ENCODE peak calls at places on chromosome 7, in six cellular contexts. R is PC-9, L is thoracic aorta, H is BE2C, Q is glutamatergic neuron, P is upper lobe of right lung. U is an unnamed sample.

GRCh38 chr7:18700147-18700546 is 204.6 kb downstream of the HDAC9 start:
- DNase-seq in P (no peak), Q (peak; percentile 48), H (peak; percentile 24), R (no peak), L (no peak), U (no peak)

GRCh38 chr7:158394936-158395335 is 192.7 kb downstream of the PTPRN2 start:
- DNase-seq in P (peak; percentile 76), L (no peak), Q (peak; percentile 83), R (no peak), H (peak; percentile 63), U (peak; percentile 77)

GRCh38 chr7:31407277-31407676 is 66.8 kb upstream of the NEUROD6 start:
- DNase-seq in H (no peak), P (no peak), L (no peak), Q (no peak), R (no peak), U (no peak)

GRCh38 chr7:130273863-130274262 is 7.2 kb downstream of the CPA2 start:
- DNase-seq in L (no peak), P (no peak), R (no peak), H (no peak), Q (no peak), U (no peak)

GRCh38 chr7:27053153-27053552 is 42.6 kb downstream of the HOXA1 start:
- DNase-seq in R (no peak), P (no peak), Q (no peak), L (no peak), H (no peak), U (no peak)

GRCh38 chr7:24702674-24703235 is 54.5 kb downstream of the GSDME start:
- DNase-seq in Q (no peak), H (no peak), R (no peak), P (no peak), L (no peak), U (no peak)

GRCh38 chr7:22865607-22865970 is 42.9 kb upstream of the TOMM7 start:
- DNase-seq in L (no peak), Q (no peak), P (no peak), H (no peak), R (no peak), U (no peak)

GRCh38 chr7:30238721-30239441 is 45.5 kb upstream of the ZNRF2 start:
- DNase-seq in Q (no peak), P (peak; percentile 68), L (no peak), H (no peak), R (peak; percentile 96), U (no peak)

GRCh38 chr7:50690541-50691011 is 92.1 kb downstream of the GRB10 start:
- DNase-seq in H (no peak), Q (peak; percentile 54), R (no peak), L (no peak), P (no peak), U (peak; percentile 20)

GRCh38 chr7:930975-931758 is 23.3 kb downstream of the ADAP1 start:
- DNase-seq in Q (peak; percentile 9), L (no peak), P (peak; percentile 58), R (no peak), H (peak; percentile 1), U (no peak)

GRCh38 chr7:120654241-120654640 is 203.7 kb downstream of the TSPAN12 start:
- DNase-seq in P (no peak), Q (no peak), R (no peak), L (no peak), H (no peak), U (no peak)

GRCh38 chr7:134827889-134828288 is 48.5 kb downstream of the CALD1 start:
- DNase-seq in Q (no peak), L (no peak), H (no peak), R (no peak), P (no peak), U (no peak)

GRCh38 chr7:134446446-134446845 is 12.5 kb downstream of the AKR1B1 start:
- DNase-seq in Q (no peak), H (no peak), P (no peak), R (no peak), L (no peak), U (no peak)

GRCh38 chr7:29771081-29771832 is 35.1 kb upstream of the WIPF3 start:
- DNase-seq in H (peak; percentile 32), R (no peak), Q (no peak), P (no peak), L (no peak), U (no peak)

GRCh38 chr7:129343099-129343700 is 91.0 kb upstream of the STRIP2 start:
- DNase-seq in H (peak; percentile 14), L (no peak), Q (no peak), R (peak; percentile 52), P (no peak), U (no peak)

GRCh38 chr7:82335927-82336326 is 107.7 kb downstream of the CACNA2D1 start:
- DNase-seq in H (peak; percentile 93), L (no peak), P (no peak), R (no peak), Q (peak; percentile 28), U (no peak)

GRCh38 chr7:74475243-74475986 is 21.7 kb downstream of the GTF2IRD1 start:
- DNase-seq in R (peak; percentile 95), H (no peak), L (no peak), P (peak; percentile 78), Q (no peak), U (no peak)

GRCh38 chr7:94276797-94277196 is 117.9 kb upstream of the COL1A2 start:
- DNase-seq in P (no peak), L (no peak), Q (no peak), R (no peak), H (no peak), U (no peak)
- TF ChIP-seq CTCF in P (peak; percentile 41), L (no peak), Q (no peak), R (peak; percentile 49), H (peak; percentile 49), U (peak; percentile 43)

DNA sequence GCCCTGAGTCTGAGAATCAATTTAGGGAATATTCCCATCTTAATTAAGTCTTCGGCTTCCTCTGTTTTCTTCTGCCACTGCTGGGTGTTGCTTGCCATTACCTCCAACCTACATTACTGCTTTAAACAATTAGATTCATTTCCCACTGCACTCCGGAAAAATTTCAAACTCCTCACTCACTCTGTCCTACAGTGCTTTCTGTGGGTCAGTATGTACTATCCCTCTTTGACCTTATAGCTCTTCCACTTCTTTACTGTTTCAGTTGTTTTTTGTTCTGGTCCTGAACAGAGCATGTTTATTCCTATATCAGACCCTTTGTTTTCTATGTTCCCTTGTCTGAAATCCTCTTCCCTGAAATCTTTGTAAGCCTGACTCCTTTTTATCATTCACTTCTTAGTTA is 160.6 kb downstream of the MAGI2 start:
- DNase-seq in H (no peak), R (no peak), Q (no peak), P (no peak), L (no peak), U (no peak)
- TF ChIP-seq CTCF in H (no peak), R (no peak), Q (no peak), P (no peak), L (no peak), U (no peak)

GRCh38 chr7:107663196-107663595 is 2.6 kb downstream of the SLC26A4 start:
- DNase-seq in Q (no peak), H (no peak), R (no peak), L (no peak), P (no peak), U (no peak)

GRCh38 chr7:107659666-107660065 is 962 bp upstream of the SLC26A4 start:
- DNase-seq in L (no peak), P (no peak), H (no peak), Q (no peak), R (peak; percentile 63), U (no peak)

GRCh38 chr7:107661865-107662379 is 1.3 kb downstream of the SLC26A4 start:
- DNase-seq in Q (no peak), L (no peak), H (no peak), R (no peak), P (no peak), U (no peak)

GRCh38 chr7:107660381-107661080 is at the start of gene SLC26A4:
- DNase-seq in Q (no peak), H (no peak), L (no peak), R (no peak), P (no peak), U (no peak)

GRCh38 chr7:107661081-107661864 is 645 bp downstream of the SLC26A4 start:
- DNase-seq in H (peak; percentile 73), L (no peak), R (peak; percentile 40), Q (peak; percentile 77), P (peak; percentile 78), U (peak; percentile 43)
- TF ChIP-seq CTCF in H (peak; percentile 26), L (peak; percentile 29), R (no peak), Q (no peak), P (no peak), U (peak; percentile 34)

DNA sequence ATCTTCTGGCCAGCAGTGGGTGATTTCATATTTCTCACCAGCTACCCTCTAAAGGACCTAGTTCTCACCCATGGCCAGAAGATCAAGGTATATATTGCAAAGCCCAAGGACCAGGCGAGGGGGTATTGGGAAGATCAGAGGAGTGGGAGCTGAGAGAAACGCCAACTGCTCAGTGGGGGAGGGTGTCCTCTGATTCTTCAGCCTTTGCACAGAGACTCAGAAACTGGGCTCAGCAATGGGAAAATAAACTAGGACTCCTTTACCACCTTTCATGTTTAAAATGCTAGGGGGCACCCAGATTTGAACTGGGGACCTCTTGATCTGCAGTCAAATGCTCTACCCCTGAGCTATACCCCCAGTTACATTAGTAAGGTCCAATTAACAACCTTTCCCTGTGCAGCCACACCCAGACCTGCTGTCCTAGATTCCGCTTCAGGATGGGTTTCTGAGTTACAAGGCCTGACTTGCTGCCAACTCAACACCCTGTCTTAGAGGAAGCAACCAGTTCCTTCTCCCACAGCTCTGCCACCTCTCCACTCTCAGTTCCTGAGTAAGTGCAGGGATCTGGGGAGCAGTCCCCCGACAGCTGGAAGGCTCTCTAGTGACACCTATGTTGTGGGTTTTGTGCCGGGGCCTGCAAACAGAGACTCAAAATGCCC is 93.5 kb downstream of the ZNF783 start:
- DNase-seq in L (no peak), Q (no peak), P (no peak), R (peak; percentile 95), H (no peak), U (no peak)
- TF ChIP-seq CTCF in L (no peak), Q (no peak), P (no peak), R (peak; percentile 53), H (no peak), U (no peak)

DNA sequence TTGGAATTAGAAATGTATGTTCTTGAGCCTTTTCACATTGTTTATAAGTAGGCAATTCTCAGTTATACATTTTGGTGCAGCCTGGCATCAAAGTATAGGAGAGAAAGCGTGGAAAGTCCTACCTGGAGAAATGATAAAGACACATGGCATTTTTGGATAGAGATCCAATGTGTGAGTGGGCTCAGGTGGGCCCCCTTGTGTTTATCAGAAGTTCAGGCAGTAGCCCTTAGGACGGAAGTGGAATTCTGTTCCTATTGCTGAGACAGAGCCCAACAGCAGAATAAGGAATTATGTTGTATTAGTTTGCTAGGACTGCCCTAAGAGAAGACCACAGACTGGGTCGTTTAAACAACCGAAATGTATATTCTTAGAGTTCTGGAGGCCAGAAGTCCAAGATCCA is 85.2 kb upstream of the AMPH start:
- DNase-seq in P (no peak), H (no peak), R (no peak), L (no peak), Q (no peak), U (no peak)
- TF ChIP-seq CTCF in P (no peak), H (peak; percentile 30), R (no peak), L (no peak), Q (no peak), U (no peak)

DNA sequence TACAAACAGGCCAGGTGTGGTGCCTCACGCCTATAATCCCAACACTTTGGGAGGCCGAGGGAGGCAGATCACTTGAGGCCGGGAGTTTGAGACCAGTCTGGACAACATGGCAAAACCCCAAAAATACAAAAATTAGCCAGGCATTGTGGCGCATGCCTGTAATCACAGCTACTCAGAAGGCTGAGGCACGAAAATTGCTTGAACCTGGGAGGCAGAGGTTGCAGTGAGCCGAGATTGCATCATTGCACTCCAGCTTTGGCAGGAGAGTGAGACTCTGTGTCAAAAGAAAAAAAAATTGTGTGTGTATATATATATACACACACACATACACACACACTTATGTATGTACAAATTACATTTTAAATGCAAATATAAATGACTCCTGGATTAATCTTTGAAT is 76.9 kb upstream of the LRRN3 start:
- DNase-seq in L (no peak), Q (no peak), R (no peak), P (no peak), H (no peak), U (no peak)
- TF ChIP-seq CTCF in L (no peak), Q (no peak), R (no peak), P (no peak), H (no peak), U (no peak)

U was measured in neural crest cell.